ENCODE peak calls at places on chromosomes 2 and 18, in four cellular contexts. P is thyroid gland, X is breast epithelium, T is cardiac muscle cell. A is an unnamed sample.

GRCh38 chr2:160432633-160433032 is 61.0 kb downstream of the RBMS1 start:
- DNase-seq in P (no peak), X (no peak), T (no peak), A (no peak)

GRCh38 chr18:73479472-73479871 is 611.7 kb upstream of the NETO1 start:
- DNase-seq in P (no peak), T (no peak), X (no peak), A (no peak)

GRCh38 chr2:11656671-11657101 is 13.3 kb downstream of the NTSR2 start:
- DNase-seq in X (no peak), T (no peak), P (no peak), A (no peak)

GRCh38 chr18:54284967-54285785 is 15.9 kb downstream of the POLI start:
- DNase-seq in P (no peak), T (no peak), X (no peak), A (no peak)

GRCh38 chr2:12076810-12077209 is 330.4 kb downstream of the LPIN1 start:
- DNase-seq in T (no peak), X (no peak), P (peak; percentile 11), A (no peak)

GRCh38 chr2:2901384-2902345 is 476.0 kb downstream of the EIPR1 start:
- DNase-seq in X (no peak), P (no peak), T (no peak), A (no peak)

GRCh38 chr18:36522503-36522902 is 225.0 kb downstream of the FHOD3 start:
- DNase-seq in X (no peak), P (no peak), T (no peak), A (no peak)

GRCh38 chr2:128424806-128425205 is 106.1 kb upstream of the HS6ST1 start:
- DNase-seq in T (no peak), X (no peak), P (no peak), A (no peak)

GRCh38 chr2:61853086-61853847 is 593 bp downstream of the FAM161A start:
- DNase-seq in P (peak; percentile 78), X (no peak), T (no peak), A (no peak)

GRCh38 chr2:122519366-122519765 is 763.9 kb downstream of the TSN start:
- DNase-seq in T (no peak), P (no peak), X (no peak), A (no peak)

GRCh38 chr2:214960677-214961076 is 151.2 kb upstream of the BARD1 start:
- DNase-seq in X (no peak), P (no peak), T (no peak), A (no peak)

GRCh38 chr2:128536925-128537620 is 218.4 kb upstream of the HS6ST1 start:
- DNase-seq in X (no peak), T (no peak), P (no peak), A (no peak)

GRCh38 chr2:27763907-27764267 is 7.6 kb upstream of the MRPL33 start:
- DNase-seq in X (no peak), P (no peak), T (no peak), A (no peak)

GRCh38 chr2:186570587-186570986 is 19.3 kb upstream of the ITGAV start:
- DNase-seq in T (no peak), P (peak; percentile 40), X (no peak), A (no peak)

GRCh38 chr2:59034791-59035190 is 793.7 kb upstream of the FANCL start:
- DNase-seq in T (no peak), X (no peak), P (no peak), A (no peak)

GRCh38 chr18:9787126-9787525 is 79.0 kb downstream of the RAB31 start:
- DNase-seq in T (no peak), X (no peak), P (no peak), A (no peak)

GRCh38 chr2:19214682-19215391 is 143.6 kb downstream of the OSR1 start:
- DNase-seq in P (no peak), X (no peak), T (no peak), A (no peak)

GRCh38 chr2:190319557-190320498 is at the start of gene HIBCH:
- DNase-seq in X (peak; percentile 98), P (peak; percentile 99), T (peak; percentile 98), A (peak; percentile 61)

DNA sequence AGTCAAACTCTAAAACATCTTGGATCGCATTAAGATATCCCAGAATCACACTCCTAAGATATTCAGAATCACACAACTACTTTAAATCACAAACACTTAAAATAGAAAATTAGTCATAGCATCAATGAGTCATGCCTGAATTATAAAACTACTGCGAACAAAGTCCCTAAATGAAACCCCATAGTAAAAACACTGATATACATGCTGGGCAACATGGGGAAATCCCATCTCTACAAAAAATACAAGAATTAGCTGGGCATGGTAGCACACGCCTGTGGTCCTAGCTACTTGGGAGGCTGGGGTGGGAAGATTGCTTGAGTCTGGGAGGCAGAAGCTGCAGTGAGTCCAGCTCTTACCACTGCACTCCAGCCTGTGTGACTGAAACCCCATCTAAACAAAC is 101.7 kb downstream of the COBLL1 start:
- DNase-seq in X (no peak), T (no peak), P (no peak), A (no peak)
- H3K27ac ChIP-seq in X (no peak overlapping the region), T (no peak overlapping the region), P (no peak overlapping the region), A (no peak overlapping the region)

GRCh38 chr2:240526521-240526920 is 31.3 kb downstream of the ANKMY1 start:
- DNase-seq in X (peak; percentile 24), P (no peak), T (no peak), A (no peak)

GRCh38 chr2:240529344-240529999 is 28.3 kb downstream of the ANKMY1 start:
- DNase-seq in X (peak; percentile 27), T (no peak), P (no peak), A (no peak)

GRCh38 chr2:240527153-240527750 is 30.5 kb downstream of the ANKMY1 start:
- DNase-seq in P (no peak), T (no peak), X (no peak), A (no peak)

GRCh38 chr2:240530181-240530580 is 27.6 kb downstream of the ANKMY1 start:
- DNase-seq in X (peak; percentile 9), T (no peak), P (no peak), A (no peak)

GRCh38 chr2:240528406-240529040 is 29.3 kb downstream of the ANKMY1 start:
- DNase-seq in T (no peak), X (peak; percentile 42), P (no peak), A (no peak)
- H3K9me3 ChIP-seq in T (no peaks in the 10 kb centered on the region), X (peaks cover 21% of the 10 kb centered on the region), P (no peaks in the 10 kb centered on the region), A (peaks cover 26% of the 10 kb centered on the region)

GRCh38 chr2:85987266-85988178 is 98.7 kb upstream of the ST3GAL5 start:
- DNase-seq in P (no peak), X (no peak), T (no peak), A (no peak)
- H3K27ac ChIP-seq in P (no peak overlapping the region), X (peak overlapping the region; percentile 82), T (no peak overlapping the region), A (no peak overlapping the region)

GRCh38 chr2:199911052-199911876 is at the start of gene C2orf69:
- DNase-seq in T (peak; percentile 97), X (peak; percentile 97), P (peak; percentile 97), A (peak; percentile 82)

GRCh38 chr2:199911877-199912161 is 726 bp downstream of the C2orf69 start:
- DNase-seq in T (no peak), P (no peak), X (no peak), A (no peak)

GRCh38 chr2:199914372-199914958 is 3.4 kb downstream of the C2orf69 start:
- DNase-seq in X (no peak), P (no peak), T (no peak), A (no peak)

GRCh38 chr2:199922856-199923255 is 11.8 kb downstream of the C2orf69 start:
- DNase-seq in P (no peak), T (peak; percentile 30), X (no peak), A (no peak)

GRCh38 chr2:199916980-199917379 is 5.9 kb downstream of the C2orf69 start:
- DNase-seq in X (no peak), P (no peak), T (no peak), A (no peak)
- H3K9me3 ChIP-seq in X (peaks cover 7% of the 10 kb centered on the region), P (no peaks in the 10 kb centered on the region), T (no peaks in the 10 kb centered on the region), A (no peaks in the 10 kb centered on the region)

GRCh38 chr2:100416397-100416938 is 1.0 kb downstream of the CHST10 start:
- DNase-seq in P (no peak), T (no peak), X (no peak), A (no peak)
- H3K27ac ChIP-seq in P (no peak overlapping the region), T (no peak overlapping the region), X (peak overlapping the region; percentile 77), A (no peak overlapping the region)

DNA sequence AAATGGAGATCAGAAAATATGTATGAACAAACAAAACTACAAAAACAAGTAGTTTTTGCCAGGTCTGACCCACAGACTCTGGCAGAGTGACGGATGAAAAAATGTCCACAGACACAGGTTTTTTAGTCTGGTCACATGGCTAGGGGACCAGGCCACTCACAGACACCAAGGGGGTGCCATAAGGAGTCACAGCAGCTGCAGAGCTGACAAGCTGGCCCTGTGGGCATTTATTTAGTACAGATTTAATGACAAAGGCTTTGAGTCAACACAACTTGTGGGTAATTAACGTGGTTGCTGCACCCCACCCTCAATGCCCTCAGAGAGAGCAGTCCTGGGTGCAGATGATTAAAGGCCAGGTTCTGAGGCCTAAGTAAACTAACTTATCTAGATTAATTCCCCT is 76.0 kb downstream of the SH3YL1 start:
- DNase-seq in T (no peak), X (no peak), P (no peak), A (no peak)
- H3K9me3 ChIP-seq in T (no peaks in the 10 kb centered on the region), X (peaks cover 14% of the 10 kb centered on the region), P (no peaks in the 10 kb centered on the region), A (peaks cover 15% of the 10 kb centered on the region)

GRCh38 chr2:66431840-66432511 is 2.9 kb upstream of the MEIS1 start:
- DNase-seq in P (no peak), X (no peak), T (no peak), A (no peak)
- H3K27ac ChIP-seq in P (no peak overlapping the region), X (peak overlapping the region; percentile 89), T (peak overlapping the region; percentile 99), A (no peak overlapping the region)

DNA sequence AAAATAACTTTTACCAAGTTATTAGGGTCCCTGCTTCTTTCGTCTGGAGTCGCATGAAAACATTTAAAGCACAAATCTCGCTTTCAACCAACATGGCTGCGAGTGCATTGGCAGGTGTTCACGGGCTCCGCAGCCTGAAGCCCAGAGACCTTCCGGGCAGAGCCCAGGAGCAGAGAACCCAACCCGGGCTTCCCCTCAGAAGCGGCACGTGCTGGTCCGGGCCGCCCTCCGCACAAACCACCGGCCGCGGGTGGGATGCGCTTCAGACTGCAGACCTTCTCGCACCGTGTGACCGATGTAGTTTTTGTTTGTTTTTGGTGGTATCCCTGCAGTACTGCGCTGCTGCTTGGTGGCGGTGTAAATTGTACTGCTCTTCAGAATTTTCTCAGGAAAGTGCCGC is 105.6 kb upstream of the TPO start:
- DNase-seq in X (no peak), T (no peak), P (no peak), A (no peak)
- H3K9me3 ChIP-seq in X (no peaks in the 10 kb centered on the region), T (no peaks in the 10 kb centered on the region), P (no peaks in the 10 kb centered on the region), A (no peaks in the 10 kb centered on the region)

GRCh38 chr2:88859461-88859860 is 168.0 kb downstream of the RPIA start:
- DNase-seq in T (no peak), P (no peak), X (no peak), A (no peak)
- H3K27ac ChIP-seq in T (no peak overlapping the region), P (no peak overlapping the region), X (no peak overlapping the region), A (no peak overlapping the region)